ENCODE peak calls at places on chromosomes 5 and 9, in five cellular contexts. W, O, M, A and X are unnamed samples.

GRCh38 chr9:90142580-90142979 is 500.0 kb downstream of the DIRAS2 start:
- DNase-seq in O (no peak), A (peak), M (no peak), W (peak), X (peak)

GRCh38 chr5:147160923-147161663 is 73.7 kb upstream of the STK32A start:
- DNase-seq in O (no peak), M (no peak), A (no peak), W (no peak), X (no peak)

GRCh38 chr5:39476466-39477215 is 51.9 kb upstream of the DAB2 start:
- DNase-seq in O (no peak), M (no peak), W (no peak), A (peak), X (no peak)

GRCh38 chr5:160749026-160749425 is 103.0 kb downstream of the ATP10B start:
- DNase-seq in A (no peak), W (no peak), M (no peak), O (no peak), X (no peak)

GRCh38 chr5:123367739-123368138 is 55.5 kb downstream of the CEP120 start:
- DNase-seq in A (peak), W (no peak), O (no peak), M (no peak), X (no peak)

GRCh38 chr9:89949116-89949515 is 344.3 kb downstream of the GADD45G start:
- DNase-seq in M (no peak), A (no peak), O (no peak), W (no peak), X (no peak)

GRCh38 chr5:181133083-181133482 is 2.1 kb upstream of the OR2V1 start:
- DNase-seq in W (no peak), M (no peak), O (no peak), A (no peak), X (no peak)

GRCh38 chr5:172777381-172778222 is 6.6 kb upstream of the DUSP1 start:
- DNase-seq in O (peak), W (no peak), M (peak), A (peak), X (no peak)

GRCh38 chr5:72408602-72409001 is 88.4 kb downstream of the PTCD2 start:
- DNase-seq in A (no peak), O (no peak), M (no peak), W (no peak), X (no peak)

GRCh38 chr5:139852696-139853095 is 57.1 kb downstream of the PSD2 start:
- DNase-seq in A (no peak), M (no peak), O (no peak), W (no peak), X (no peak)

GRCh38 chr5:100777680-100778281 is 125.3 kb downstream of the ST8SIA4 start:
- DNase-seq in W (no peak), A (peak), M (no peak), O (no peak), X (no peak)

GRCh38 chr9:88722753-88723152 is 187.8 kb downstream of the NXNL2 start:
- DNase-seq in W (no peak), A (peak), O (no peak), M (no peak), X (no peak)

GRCh38 chr9:135294826-135295225 is 184.8 kb upstream of the PPP1R26 start:
- DNase-seq in M (no peak), W (no peak), A (no peak), O (no peak), X (no peak)

GRCh38 chr5:17258429-17258828 is 41.0 kb downstream of the BASP1 start:
- DNase-seq in A (peak), M (no peak), W (no peak), O (no peak), X (no peak)

GRCh38 chr9:106929471-106930198 is 66.7 kb downstream of the ZNF462 start:
- DNase-seq in W (no peak), O (no peak), M (peak), A (no peak), X (no peak)

GRCh38 chr5:44565872-44566271 is 176.7 kb upstream of the FGF10 start:
- DNase-seq in A (no peak), M (no peak), O (no peak), W (no peak), X (no peak)

GRCh38 chr9:87973791-87974292 is 491 bp downstream of the CDK20 start:
- DNase-seq in M (no peak), W (no peak), A (no peak), O (no peak), X (no peak)

GRCh38 chr5:77272206-77272605 is 61.7 kb downstream of the PDE8B start:
- DNase-seq in M (no peak), A (no peak), O (no peak), W (no peak), X (no peak)

GRCh38 chr5:29796018-29796417 is 1397.5 kb upstream of the CDH6 start:
- DNase-seq in M (no peak), W (no peak), A (no peak), O (no peak), X (no peak)

GRCh38 chr9:103407260-103407659 is 412.1 kb downstream of the CYLC2 start:
- DNase-seq in W (no peak), M (no peak), A (no peak), O (no peak), X (no peak)

GRCh38 chr5:72747826-72748225 is 68.6 kb upstream of the TNPO1 start:
- DNase-seq in W (no peak), A (no peak), O (no peak), M (no peak), X (no peak)

GRCh38 chr9:87716141-87716540 is 9.8 kb upstream of the CTSL start:
- DNase-seq in A (no peak), M (no peak), W (no peak), O (no peak), X (no peak)

GRCh38 chr5:147507480-147508126 is 2.3 kb downstream of the DPYSL3 start:
- DNase-seq in M (no peak), W (no peak), A (peak), O (no peak), X (no peak)

GRCh38 chr5:137164536-137164935 is 334.6 kb downstream of the SPOCK1 start:
- DNase-seq in W (no peak), O (no peak), M (no peak), A (no peak), X (no peak)

GRCh38 chr9:114363424-114363823 is 24.4 kb downstream of the AKNA start:
- DNase-seq in O (no peak), W (no peak), M (no peak), A (no peak), X (no peak)

GRCh38 chr5:82719368-82719767 is 357.8 kb downstream of the TMEM167A start:
- DNase-seq in W (no peak), O (no peak), A (no peak), M (no peak), X (no peak)

GRCh38 chr9:106936680-106937079 is 73.7 kb downstream of the ZNF462 start:
- DNase-seq in A (no peak), W (no peak), O (no peak), M (no peak), X (no peak)

GRCh38 chr9:4762889-4763521 is 22.0 kb upstream of the AK3 start:
- DNase-seq in M (no peak), A (no peak), O (no peak), W (no peak), X (no peak)

DNA sequence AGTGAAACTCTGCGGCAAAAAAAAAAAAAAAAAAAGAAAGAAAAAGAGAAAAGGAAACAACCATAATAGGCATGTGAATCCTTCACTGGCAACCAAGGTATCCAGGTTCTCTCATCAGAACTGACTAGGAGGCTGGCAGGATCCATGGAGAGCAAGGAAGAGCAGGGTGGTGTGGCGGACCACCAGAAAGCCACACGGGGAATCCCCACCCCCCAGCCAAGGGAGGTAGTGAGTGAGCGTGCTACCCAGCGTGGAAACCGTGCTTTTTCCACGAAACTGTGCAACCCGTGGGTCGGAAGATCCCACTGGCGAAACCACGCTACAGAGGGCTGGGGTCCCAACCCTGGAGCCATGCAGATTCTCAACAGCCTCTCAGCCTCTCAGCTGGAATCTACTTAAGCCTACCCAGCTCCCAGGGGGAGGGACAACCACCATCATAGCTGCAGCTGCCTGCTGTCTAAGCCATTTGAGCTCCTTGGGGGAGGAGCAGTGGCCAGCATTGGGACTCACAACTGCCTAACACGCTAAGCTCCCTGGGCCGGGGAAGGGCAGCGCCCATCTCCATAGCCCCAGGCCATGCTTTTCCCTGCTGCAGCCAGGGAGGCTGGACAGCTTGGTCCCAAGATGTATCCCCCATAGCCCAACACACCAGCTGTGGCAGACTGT is 91.6 kb downstream of the PRELID2 start:
- DNase-seq in M (no peak), A (no peak), W (no peak), O (no peak), X (no peak)
- TF ChIP-seq CTCF in M (no peak), A (no peak), W (no peak), O (no peak), X (no peak)

GRCh38 chr9:2857564-2858198 is 13.8 kb upstream of the PUM3 start:
- DNase-seq in A (peak), W (peak), M (peak), O (no peak), X (peak)

GRCh38 chr9:2863831-2864230 is 19.9 kb upstream of the PUM3 start:
- DNase-seq in O (no peak), W (no peak), M (no peak), A (no peak), X (no peak)

GRCh38 chr9:2856400-2856799 is 12.5 kb upstream of the PUM3 start:
- DNase-seq in O (no peak), A (no peak), M (no peak), W (no peak), X (no peak)

GRCh38 chr9:2854617-2855016 is 10.7 kb upstream of the PUM3 start:
- DNase-seq in W (no peak), O (no peak), A (no peak), M (no peak), X (no peak)

DNA sequence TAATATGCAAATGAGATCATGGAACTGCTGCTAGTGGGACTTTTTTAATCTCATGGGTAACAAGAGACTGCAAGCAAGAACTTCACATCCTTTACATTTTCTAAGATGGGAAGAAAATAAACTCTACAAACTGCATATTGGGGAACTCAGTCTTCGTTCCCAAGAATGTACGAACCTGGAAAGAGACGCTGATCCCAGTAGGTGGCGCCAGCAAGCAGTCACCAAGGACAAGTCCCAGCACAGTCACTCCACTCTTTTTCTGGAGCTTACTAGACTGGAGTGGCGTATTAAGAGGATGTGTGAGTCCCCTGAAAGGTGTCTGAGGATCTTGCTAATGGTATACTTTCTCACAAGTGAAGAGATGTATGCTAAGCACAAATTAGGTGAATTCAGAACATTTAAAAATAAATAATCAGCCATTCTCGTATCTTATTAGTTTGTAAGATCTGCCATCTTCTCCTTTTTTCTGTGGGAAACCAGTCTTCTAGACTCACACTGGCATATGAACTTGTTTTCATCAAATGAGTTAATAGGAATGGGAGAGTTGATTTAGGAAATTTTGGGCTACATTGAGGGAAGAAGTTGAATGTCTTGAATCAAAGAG is 16.0 kb upstream of the PUM3 start:
- DNase-seq in M (peak), W (peak), O (no peak), A (peak), X (peak)
- TF ChIP-seq CTCF in M (no peak), W (peak), O (peak), A (peak), X (no peak)

GRCh38 chr5:134979416-134979815 is 11.7 kb downstream of the CATSPER3 start:
- DNase-seq in W (no peak), M (no peak), A (no peak), O (no peak), X (no peak)

GRCh38 chr5:134976841-134977240 is 9.1 kb downstream of the CATSPER3 start:
- DNase-seq in O (no peak), M (no peak), W (no peak), A (no peak), X (no peak)

DNA sequence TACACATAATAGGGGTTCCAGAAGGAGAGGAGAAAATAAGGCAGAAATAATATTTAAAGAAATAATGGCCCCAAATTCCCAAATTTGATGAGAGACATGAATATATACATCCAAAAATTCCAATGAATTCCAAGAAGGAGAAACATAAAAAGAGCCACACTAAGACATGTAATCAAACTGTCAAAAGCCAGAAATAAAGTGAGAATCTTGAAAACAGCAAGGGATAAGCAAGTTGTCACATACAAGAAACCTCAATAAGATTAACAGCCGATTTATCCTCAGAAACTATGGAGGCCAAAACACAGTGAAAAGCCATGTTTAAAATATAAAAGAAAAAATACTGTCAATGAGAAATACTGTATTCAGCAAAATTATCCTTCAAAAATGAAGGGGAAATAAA is 14.5 kb downstream of the CATSPER3 start:
- DNase-seq in M (no peak), O (no peak), A (no peak), W (no peak), X (no peak)
- TF ChIP-seq CTCF in M (no peak), O (no peak), A (no peak), W (no peak), X (no peak)

GRCh38 chr9:86408121-86408520 is 53.9 kb upstream of the TUT7 start:
- DNase-seq in M (no peak), A (peak), O (no peak), W (no peak), X (no peak)
- TF ChIP-seq CTCF in M (no peak), A (no peak), O (no peak), W (no peak), X (no peak)

DNA sequence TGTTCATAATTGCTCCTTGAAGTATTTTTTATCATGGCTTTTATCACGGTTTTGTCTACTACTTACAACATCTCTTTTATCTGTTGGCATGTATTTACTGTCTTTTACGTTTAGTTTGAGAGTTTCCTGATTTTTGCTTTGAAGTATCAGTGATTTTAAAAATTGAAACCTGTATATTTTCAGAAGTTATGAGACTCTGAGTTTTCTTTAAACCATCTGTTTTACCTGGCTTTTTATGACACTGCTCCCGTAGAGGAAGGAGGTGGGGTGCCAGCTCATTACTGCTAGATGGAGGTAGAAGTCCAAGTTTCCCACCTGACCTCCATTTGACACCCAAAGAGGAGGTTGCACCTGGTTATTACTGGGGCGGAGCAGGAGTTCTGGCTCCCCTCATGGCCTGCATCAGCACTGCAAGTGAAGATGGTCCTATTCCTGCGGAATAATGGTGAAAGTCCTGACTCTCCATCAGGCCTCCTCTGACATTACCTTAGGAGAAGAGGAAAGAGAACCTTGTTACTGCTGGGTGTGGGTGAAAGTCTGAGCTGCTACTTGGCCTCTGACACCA is 10.0 kb upstream of the ZNF131 start:
- DNase-seq in A (no peak), W (no peak), M (no peak), O (no peak), X (no peak)
- TF ChIP-seq CTCF in A (peak), W (peak), M (no peak), O (no peak), X (no peak)

GRCh38 chr9:92507005-92507404 is 24.7 kb upstream of the ASPN start:
- DNase-seq in M (no peak), O (no peak), W (no peak), A (no peak), X (no peak)
- TF ChIP-seq CTCF in M (no peak), O (no peak), W (no peak), A (peak), X (no peak)